ENCODE peak calls at places on chromosomes 11 and 22, in nine cellular contexts. C, F, L, Q, Y, N, J, M and H are unnamed samples.

GRCh38 chr11:119318240-119319135 is 1.6 kb upstream of the MCAM start:
- DNase-seq in C (no peak), F (no peak), L (no peak), Q (no peak), Y (peak), N (peak), J (peak), M (no peak), H (peak)

GRCh38 chr11:65773784-65774411 is 6.9 kb downstream of the AP5B1 start:
- DNase-seq in C (peak), F (no peak), L (no peak), Q (no peak), Y (no peak), N (no peak), J (no peak), M (no peak), H (no peak)

GRCh38 chr22:38083931-38084631 is at the start of gene SLC16A8:
- DNase-seq in C (no peak), F (no peak), L (no peak), Q (no peak), Y (no peak), N (no peak), J (no peak), M (no peak), H (no peak)

GRCh38 chr11:134019500-134019899 is 49.4 kb upstream of the JAM3 start:
- DNase-seq in C (no peak), F (no peak), L (no peak), Q (no peak), Y (no peak), N (no peak), J (no peak), M (no peak), H (no peak)

GRCh38 chr11:86916330-86916729 is 38.9 kb downstream of the FZD4 start:
- DNase-seq in C (peak), F (no peak), L (no peak), Q (no peak), Y (peak), N (no peak), J (peak), M (no peak), H (no peak)

GRCh38 chr22:41517172-41518047 is 26.9 kb downstream of the POLR3H start:
- DNase-seq in C (peak), F (no peak), L (peak), Q (peak), Y (peak), N (peak), J (peak), M (no peak), H (peak)

GRCh38 chr11:35420371-35420770 is 1.0 kb upstream of the SLC1A2 start:
- DNase-seq in C (no peak), F (no peak), L (no peak), Q (no peak), Y (no peak), N (no peak), J (no peak), M (no peak), H (no peak)

GRCh38 chr11:34833602-34834001 is 82.6 kb downstream of the APIP start:
- DNase-seq in C (no peak), F (no peak), L (no peak), Q (no peak), Y (no peak), N (no peak), J (no peak), M (no peak), H (no peak)

GRCh38 chr11:1772270-1773130 is 8.8 kb upstream of the CTSD start:
- DNase-seq in C (peak), F (no peak), L (peak), Q (no peak), Y (peak), N (peak), J (peak), M (no peak), H (no peak)

GRCh38 chr22:49366437-49366836 is 461.2 kb downstream of the BRD1 start:
- DNase-seq in C (no peak), F (no peak), L (no peak), Q (no peak), Y (no peak), N (no peak), J (no peak), M (no peak), H (no peak)

GRCh38 chr11:967995-968751 is 42.5 kb downstream of the AP2A2 start:
- DNase-seq in C (no peak), F (no peak), L (no peak), Q (no peak), Y (no peak), N (no peak), J (no peak), M (no peak), H (no peak)

GRCh38 chr11:18853086-18853720 is 61.6 kb upstream of the PTPN5 start:
- DNase-seq in C (no peak), F (no peak), L (no peak), Q (no peak), Y (peak), N (no peak), J (peak), M (no peak), H (peak)

GRCh38 chr11:130582994-130583393 is 134.5 kb downstream of the ADAMTS15 start:
- DNase-seq in C (no peak), F (no peak), L (no peak), Q (no peak), Y (no peak), N (no peak), J (no peak), M (no peak), H (no peak)

GRCh38 chr11:88295028-88295427 is 42.5 kb downstream of the CTSC start:
- DNase-seq in C (no peak), F (no peak), L (no peak), Q (no peak), Y (no peak), N (no peak), J (no peak), M (no peak), H (peak)

GRCh38 chr22:49702068-49702397 is 125.6 kb downstream of the BRD1 start:
- DNase-seq in C (no peak), F (no peak), L (no peak), Q (no peak), Y (no peak), N (no peak), J (no peak), M (no peak), H (no peak)

GRCh38 chr11:34646431-34646830 is 25.5 kb downstream of the EHF start:
- DNase-seq in C (no peak), F (no peak), L (no peak), Q (no peak), Y (no peak), N (no peak), J (no peak), M (no peak), H (no peak)

GRCh38 chr22:25759825-25760231 is 17.8 kb downstream of the MYO18B start:
- DNase-seq in C (peak), F (no peak), L (no peak), Q (no peak), Y (peak), N (no peak), J (peak), M (no peak), H (no peak)

GRCh38 chr11:131767421-131767820 is 397.0 kb downstream of the NTM start:
- DNase-seq in C (no peak), F (no peak), L (no peak), Q (no peak), Y (peak), N (no peak), J (no peak), M (no peak), H (no peak)

GRCh38 chr11:73326929-73327811 is 19.1 kb downstream of the ARHGEF17 start:
- DNase-seq in C (no peak), F (no peak), L (no peak), Q (no peak), Y (no peak), N (no peak), J (no peak), M (no peak), H (peak)

GRCh38 chr22:19182472-19183157 is 4.1 kb upstream of the SLC25A1 start:
- DNase-seq in C (no peak), F (no peak), L (peak), Q (no peak), Y (no peak), N (no peak), J (no peak), M (no peak), H (no peak)

GRCh38 chr11:8265681-8266241 is 2.1 kb upstream of the LMO1 start:
- DNase-seq in C (peak), F (no peak), L (no peak), Q (no peak), Y (no peak), N (peak), J (no peak), M (no peak), H (no peak)

GRCh38 chr11:105840391-105840790 is 181.6 kb downstream of the MSANTD4 start:
- DNase-seq in C (no peak), F (no peak), L (no peak), Q (no peak), Y (peak), N (no peak), J (no peak), M (no peak), H (no peak)

GRCh38 chr22:39311592-39312400 is 7.6 kb downstream of the RPL3 start:
- DNase-seq in C (no peak), F (no peak), L (peak), Q (no peak), Y (no peak), N (no peak), J (no peak), M (no peak), H (peak)

GRCh38 chr11:105393326-105393725 is 216.5 kb upstream of the GRIA4 start:
- DNase-seq in C (no peak), F (no peak), L (no peak), Q (no peak), Y (no peak), N (no peak), J (no peak), M (no peak), H (no peak)

GRCh38 chr11:27209562-27210005 is 153.4 kb downstream of the CCDC34 start:
- DNase-seq in C (peak), F (no peak), L (no peak), Q (no peak), Y (peak), N (no peak), J (peak), M (no peak), H (peak)

GRCh38 chr22:45526768-45527360 is 24.2 kb downstream of the FBLN1 start:
- DNase-seq in C (peak), F (no peak), L (no peak), Q (no peak), Y (no peak), N (peak), J (no peak), M (no peak), H (no peak)

GRCh38 chr22:50507991-50508884 is at the start of gene NCAPH2:
- DNase-seq in C (peak), F (peak), L (peak), Q (peak), Y (peak), N (peak), J (peak), M (peak), H (peak)

GRCh38 chr11:65476632-65477270 is 22.1 kb upstream of the MALAT1 start:
- DNase-seq in C (peak), F (no peak), L (peak), Q (no peak), Y (no peak), N (peak), J (peak), M (no peak), H (no peak)

GRCh38 chr22:38802671-38803121 is 8.8 kb upstream of the DNAL4 start:
- DNase-seq in C (peak), F (no peak), L (no peak), Q (no peak), Y (peak), N (peak), J (peak), M (no peak), H (no peak)

GRCh38 chr22:32660292-32660691 is 141.2 kb upstream of the TIMP3 start:
- DNase-seq in C (peak), F (no peak), L (peak), Q (peak), Y (peak), N (peak), J (peak), M (peak), H (peak)